ENCODE peak calls at places on chromosomes 13 and 19, in ten cellular contexts. U, X, V, Z, L, T, N, A, I and Y are unnamed samples.

GRCh38 chr13:76944457-76944856 is 3.9 kb upstream of the ACOD1 start:
- DNase-seq in U (no peak), X (no peak), V (peak), Z (no peak), L (no peak), T (no peak), N (no peak), A (no peak), I (peak), Y (no peak)

GRCh38 chr19:31733591-31733990 is 384.4 kb upstream of the TSHZ3 start:
- DNase-seq in U (no peak), X (no peak), V (no peak), Z (no peak), L (no peak), T (no peak), N (no peak), A (no peak), I (no peak), Y (no peak)

GRCh38 chr13:113048766-113049165 is 56.8 kb upstream of the F7 start:
- DNase-seq in U (no peak), X (no peak), V (no peak), Z (no peak), L (no peak), T (no peak), N (no peak), A (no peak), I (no peak), Y (no peak)

GRCh38 chr13:27607125-27607524 is 13.2 kb downstream of the LNX2 start:
- DNase-seq in U (no peak), X (no peak), V (peak), Z (no peak), L (no peak), T (no peak), N (no peak), A (no peak), I (peak), Y (no peak)

GRCh38 chr13:31982124-31982523 is 49.5 kb upstream of the FRY start:
- DNase-seq in U (no peak), X (no peak), V (no peak), Z (no peak), L (no peak), T (no peak), N (no peak), A (no peak), I (no peak), Y (no peak)

GRCh38 chr13:37386276-37386675 is 212.3 kb downstream of the POSTN start:
- DNase-seq in U (no peak), X (no peak), V (peak), Z (no peak), L (no peak), T (no peak), N (no peak), A (no peak), I (no peak), Y (no peak)

GRCh38 chr13:39281539-39282150 is 243.4 kb downstream of the NHLRC3 start:
- DNase-seq in U (no peak), X (no peak), V (no peak), Z (no peak), L (no peak), T (no peak), N (no peak), A (no peak), I (no peak), Y (no peak)

GRCh38 chr13:63351533-63351932 is 1935.9 kb upstream of the PCDH20 start:
- DNase-seq in U (no peak), X (no peak), V (no peak), Z (no peak), L (no peak), T (no peak), N (no peak), A (no peak), I (no peak), Y (no peak)

GRCh38 chr13:41034862-41035261 is 15.7 kb upstream of the ELF1 start:
- DNase-seq in U (no peak), X (no peak), V (no peak), Z (no peak), L (no peak), T (no peak), N (no peak), A (no peak), I (no peak), Y (no peak)

GRCh38 chr13:72163671-72164070 is 296.7 kb upstream of the DACH1 start:
- DNase-seq in U (no peak), X (no peak), V (peak), Z (no peak), L (no peak), T (no peak), N (no peak), A (no peak), I (no peak), Y (no peak)

GRCh38 chr19:4967738-4968461 is 1.0 kb upstream of the KDM4B start:
- DNase-seq in U (no peak), X (no peak), V (peak), Z (no peak), L (no peak), T (no peak), N (no peak), A (no peak), I (no peak), Y (no peak)

GRCh38 chr13:40275636-40276035 is 390.8 kb downstream of the FOXO1 start:
- DNase-seq in U (no peak), X (no peak), V (peak), Z (no peak), L (no peak), T (no peak), N (no peak), A (no peak), I (peak), Y (no peak)

GRCh38 chr19:16200038-16200775 is 2.5 kb downstream of the AP1M1 start:
- DNase-seq in U (no peak), X (no peak), V (peak), Z (no peak), L (peak), T (no peak), N (no peak), A (no peak), I (peak), Y (no peak)

GRCh38 chr19:45146251-45146650 is 14.5 kb downstream of the NKPD1 start:
- DNase-seq in U (no peak), X (no peak), V (no peak), Z (no peak), L (no peak), T (no peak), N (no peak), A (no peak), I (no peak), Y (no peak)

GRCh38 chr19:47427241-47428176 is 8.2 kb upstream of the MEIS3 start:
- DNase-seq in U (peak), X (peak), V (peak), Z (peak), L (peak), T (peak), N (peak), A (peak), I (peak), Y (peak)

GRCh38 chr19:13036366-13036976 is 41.2 kb downstream of the NFIX start:
- DNase-seq in U (no peak), X (no peak), V (peak), Z (no peak), L (no peak), T (no peak), N (no peak), A (no peak), I (no peak), Y (no peak)

GRCh38 chr19:39405261-39405912 is 1.3 kb upstream of the ZFP36 start:
- DNase-seq in U (no peak), X (no peak), V (no peak), Z (no peak), L (no peak), T (no peak), N (no peak), A (no peak), I (no peak), Y (no peak)

GRCh38 chr13:40490086-40490723 is 176.2 kb downstream of the FOXO1 start:
- DNase-seq in U (no peak), X (peak), V (no peak), Z (peak), L (no peak), T (no peak), N (peak), A (no peak), I (no peak), Y (no peak)